ENCODE peak calls at places on chromosomes 12 and 14, in five cellular contexts. T is adrenal gland, X is body of pancreas, S is prostate gland, W is transverse colon. Y is an unnamed sample. For H3K4me1 and H3K9me3, the result is how much of the 10 kb centered on the place peaks cover.

GRCh38 chr14:95918466-95918865 is 41.8 kb downstream of the TUNAR start:
- DNase-seq in W (no peak), T (no peak), S (no peak), X (no peak), Y (no peak)

GRCh38 chr14:61188936-61189808 is 92.0 kb downstream of the TMEM30B start:
- DNase-seq in W (peak), X (peak), S (peak), T (peak), Y (peak)

GRCh38 chr12:104137175-104137901 is 672 bp downstream of the NFYB start:
- DNase-seq in W (peak), S (peak), X (peak), T (peak), Y (peak)

GRCh38 chr12:16095531-16096110 is 181.9 kb downstream of the SLC15A5 start:
- DNase-seq in T (no peak), X (no peak), S (no peak), W (no peak), Y (no peak)

GRCh38 chr12:122282066-122282465 is 15.8 kb upstream of the VPS33A start:
- DNase-seq in S (no peak), T (no peak), W (no peak), X (no peak), Y (no peak)

GRCh38 chr12:117125275-117125613 is 26.0 kb upstream of the TESC start:
- DNase-seq in T (peak), W (no peak), X (no peak), S (no peak), Y (no peak)

GRCh38 chr12:57735952-57736742 is 2.4 kb downstream of the AGAP2 start:
- DNase-seq in S (no peak), X (no peak), W (no peak), T (no peak), Y (peak)

GRCh38 chr14:101005447-101005846 is 101.9 kb upstream of the RTL1 start:
- DNase-seq in X (no peak), S (no peak), W (peak), T (peak), Y (peak)

GRCh38 chr12:6788972-6789905 is at the start of gene CD4:
- DNase-seq in X (no peak), T (no peak), W (peak), S (no peak), Y (peak)

GRCh38 chr14:71221119-71221518 is 313.9 kb downstream of the PCNX1 start:
- DNase-seq in W (no peak), S (no peak), X (no peak), T (no peak), Y (no peak)

GRCh38 chr12:95848575-95849388 is 10.0 kb upstream of the SNRPF start:
- DNase-seq in S (peak), X (peak), W (peak), T (no peak), Y (no peak)

GRCh38 chr12:88388566-88389269 is 191.6 kb downstream of the KITLG start:
- DNase-seq in T (no peak), S (no peak), W (no peak), X (no peak), Y (no peak)

GRCh38 chr12:30021046-30021833 is 237.5 kb upstream of the TMTC1 start:
- DNase-seq in W (no peak), T (no peak), X (no peak), S (no peak), Y (no peak)

GRCh38 chr12:92134638-92135274 is 10.9 kb downstream of the BTG1 start:
- DNase-seq in X (no peak), W (no peak), T (no peak), S (no peak), Y (no peak)

GRCh38 chr14:101364503-101365328 is 196.6 kb upstream of the DIO3 start:
- DNase-seq in T (peak), X (peak), S (no peak), W (peak), Y (no peak)

GRCh38 chr12:19794116-19794515 is 354.8 kb downstream of the AEBP2 start:
- DNase-seq in W (no peak), T (no peak), X (no peak), S (no peak), Y (no peak)

GRCh38 chr14:64879635-64880381 is at the start of gene SPTB:
- DNase-seq in T (peak), X (peak), W (peak), S (peak), Y (peak)

GRCh38 chr12:42039146-42039545 is 105.5 kb downstream of the GXYLT1 start:
- DNase-seq in X (no peak), S (no peak), W (no peak), T (peak), Y (no peak)

GRCh38 chr12:119594772-119595445 is 1.3 kb downstream of the TMEM233 start:
- DNase-seq in S (no peak), T (no peak), X (no peak), W (no peak), Y (peak)

GRCh38 chr14:27228053-27228452 is 630.2 kb upstream of the NOVA1 start:
- DNase-seq in S (no peak), X (no peak), W (no peak), T (no peak), Y (no peak)

GRCh38 chr12:11941601-11942360 is 129.0 kb upstream of the BCL2L14 start:
- DNase-seq in T (no peak), W (no peak), X (no peak), S (no peak), Y (no peak)

GRCh38 chr14:21257395-21258193 is 11.6 kb downstream of the HNRNPC start:
- DNase-seq in S (no peak), X (no peak), W (no peak), T (peak), Y (no peak)

GRCh38 chr12:8560986-8561385 is 20.3 kb upstream of the CLEC4E start:
- DNase-seq in X (no peak), W (no peak), T (no peak), S (no peak), Y (no peak)

GRCh38 chr12:69066420-69067373 is 133.7 kb upstream of the CPM start:
- DNase-seq in S (no peak), T (no peak), X (no peak), W (no peak), Y (no peak)

GRCh38 chr12:3195859-3196483 is 118.8 kb downstream of the TSPAN9 start:
- DNase-seq in X (no peak), T (no peak), S (no peak), W (no peak), Y (no peak)

GRCh38 chr12:128690641-128691040 is 133.1 kb downstream of the SLC15A4 start:
- DNase-seq in T (no peak), X (no peak), W (no peak), S (no peak), Y (no peak)

GRCh38 chr12:128694445-128694844 is 129.3 kb downstream of the SLC15A4 start:
- DNase-seq in W (no peak), T (no peak), S (no peak), X (no peak), Y (no peak)

GRCh38 chr12:128693771-128694170 is 130.0 kb downstream of the SLC15A4 start:
- DNase-seq in X (no peak), S (no peak), T (no peak), W (no peak), Y (no peak)

GRCh38 chr12:128695697-128696096 is 128.1 kb downstream of the SLC15A4 start:
- DNase-seq in X (no peak), T (no peak), S (no peak), W (no peak), Y (no peak)

DNA sequence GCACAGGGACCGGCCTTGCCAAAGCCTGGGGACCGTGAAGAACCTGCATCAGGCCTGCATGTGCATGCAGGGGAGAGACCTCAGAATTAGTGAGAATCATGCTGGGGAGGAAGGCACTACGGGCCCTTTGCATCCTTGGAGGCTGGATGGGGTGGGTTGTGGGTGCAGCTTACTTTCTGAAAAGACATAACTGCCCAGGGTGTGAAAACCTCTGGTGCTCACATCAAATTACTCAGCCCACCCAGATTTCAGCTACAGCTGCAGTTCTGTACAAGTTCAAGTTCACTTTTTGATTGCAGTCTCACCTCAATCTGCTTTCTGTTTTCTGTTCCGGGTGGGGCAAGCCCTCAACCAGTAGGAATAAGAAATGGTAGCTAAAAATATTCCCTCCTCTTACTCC is 130.6 kb downstream of the SLC15A4 start:
- DNase-seq in T (no peak), X (no peak), S (no peak), W (no peak), Y (no peak)
- H3K4me1 ChIP-seq in T (under half), X (under half), S (under half), W (under half), Y (under half)

GRCh38 chr12:93580682-93581081 is 8.2 kb downstream of the SOCS2 start:
- DNase-seq in X (no peak), T (no peak), W (no peak), S (no peak), Y (no peak)
- TF ChIP-seq POLR2A in X (no peak), T (no peak), W (no peak), S (no peak), Y (no peak)

GRCh38 chr12:38289396-38289795 is 27.2 kb upstream of the ALG10B start:
- DNase-seq in X (no peak), S (no peak), T (no peak), W (no peak), Y (no peak)
- H3K9me3 ChIP-seq in X (under half), S (under half), T (under half), W (under half), Y (under half)

DNA sequence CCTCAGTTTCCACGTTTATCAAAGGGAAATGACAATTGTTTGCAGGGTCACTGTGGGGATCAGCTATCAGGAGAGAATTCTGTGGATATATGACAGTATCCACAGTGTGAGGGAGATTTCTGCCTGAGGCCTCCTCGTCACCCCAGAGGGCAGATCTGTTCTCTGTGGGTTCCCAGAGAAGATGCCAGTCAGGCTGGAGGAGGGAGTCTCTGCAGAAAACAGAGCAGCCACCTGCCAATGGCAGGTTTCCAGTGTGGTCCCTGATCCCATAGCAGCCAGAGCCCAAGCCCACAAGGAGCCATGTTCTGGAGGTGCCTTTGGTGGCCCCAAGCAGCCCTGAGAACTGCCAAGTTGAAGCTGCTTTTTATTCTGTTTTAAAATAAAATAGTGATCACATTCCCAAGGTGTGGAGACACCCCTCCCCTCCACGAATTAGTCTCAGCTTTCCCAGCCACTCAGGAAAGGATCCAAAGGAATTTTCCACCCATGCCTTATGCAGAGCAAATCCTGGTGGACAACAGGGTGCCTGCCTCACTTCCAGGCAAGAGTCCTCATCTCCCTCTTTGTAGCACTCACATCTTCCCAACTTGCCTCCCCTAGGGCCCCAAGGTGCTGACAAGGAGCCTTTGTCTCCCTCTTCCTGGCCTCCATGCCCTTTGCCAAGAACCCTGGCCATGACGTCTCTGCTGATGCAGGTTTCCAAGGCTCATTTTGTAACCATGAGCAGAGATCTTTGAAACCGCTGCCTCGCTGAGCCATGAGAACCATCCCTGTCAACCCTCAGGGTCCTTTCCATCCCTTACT is 20.4 kb downstream of the CMKLR1 start:
- DNase-seq in S (no peak), T (no peak), X (no peak), W (no peak), Y (no peak)
- H3K4me1 ChIP-seq in S (under half), T (under half), X (under half), W (under half), Y (under half)

DNA sequence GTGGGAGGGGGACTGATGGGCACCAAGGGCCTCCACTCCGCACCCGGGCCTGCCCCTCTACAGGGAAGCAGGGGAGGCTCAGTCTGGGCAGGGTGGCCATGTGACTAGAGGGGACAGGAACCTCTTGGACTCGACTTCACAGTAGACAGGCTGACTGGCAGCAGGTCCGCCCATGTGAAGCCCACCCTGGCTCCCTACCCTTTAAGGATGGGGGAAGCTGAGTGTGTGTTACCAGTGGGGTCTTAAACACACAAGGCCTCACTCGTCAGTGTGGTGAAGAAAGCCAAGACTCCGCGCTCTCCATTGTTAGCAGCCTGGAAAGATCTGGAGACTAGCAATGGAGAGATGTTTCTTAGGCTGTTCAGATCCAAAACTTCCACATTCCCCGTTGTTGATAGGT is 52.4 kb downstream of the ANAPC7 start:
- DNase-seq in T (no peak), S (no peak), W (no peak), X (no peak), Y (no peak)
- TF ChIP-seq POLR2A in T (no peak), S (no peak), W (no peak), X (no peak), Y (no peak)

Y was measured in heart left ventricle.